ENCODE peak calls at places on chromosomes 3 and 15, in five cellular contexts. E is AG08395, O is ovary, X is LNCaP clone FGC, N is WTC11. U is an unnamed sample.

GRCh38 chr3:188468672-188469071 is 314.7 kb downstream of the LPP start:
- DNase-seq in E (no peak), O (peak), X (no peak), N (no peak), U (no peak)

GRCh38 chr3:46222435-46223161 is 14.5 kb upstream of the CCR1 start:
- DNase-seq in E (no peak), O (no peak), X (no peak), N (no peak), U (no peak)

GRCh38 chr15:52093539-52094502 is 18.8 kb downstream of the BCL2L10 start:
- DNase-seq in E (peak), O (peak), X (no peak), N (no peak), U (no peak)

GRCh38 chr3:123582315-123582714 is 2.5 kb downstream of the HACD2 start:
- DNase-seq in E (no peak), O (no peak), X (no peak), N (no peak), U (no peak)

GRCh38 chr15:31974154-31974794 is 56.0 kb upstream of the CHRNA7 start:
- DNase-seq in E (no peak), O (no peak), X (no peak), N (peak), U (no peak)

GRCh38 chr3:4993276-4994143 is 14.3 kb downstream of the BHLHE40 start:
- DNase-seq in E (no peak), O (no peak), X (no peak), N (no peak), U (no peak)

GRCh38 chr3:50604628-50605588 is 6.7 kb downstream of the CISH start:
- DNase-seq in E (no peak), O (peak), X (no peak), N (no peak), U (peak)

GRCh38 chr3:154972951-154973350 is 107.2 kb upstream of the MME start:
- DNase-seq in E (no peak), O (no peak), X (no peak), N (no peak), U (no peak)

GRCh38 chr3:142987080-142987700 is 14.2 kb upstream of the U2SURP start:
- DNase-seq in E (peak), O (no peak), X (no peak), N (no peak), U (no peak)

GRCh38 chr3:157174265-157174615 is 14.3 kb upstream of the CCNL1 start:
- DNase-seq in E (no peak), O (peak), X (no peak), N (no peak), U (peak)

GRCh38 chr3:102536479-102536878 is 101.7 kb downstream of the ZPLD1 start:
- DNase-seq in E (peak), O (no peak), X (peak), N (no peak), U (no peak)

GRCh38 chr15:99408236-99409096 is 157.2 kb downstream of the LRRC28 start:
- DNase-seq in E (peak), O (peak), X (no peak), N (no peak), U (no peak)

GRCh38 chr3:48543271-48543866 is 13.2 kb downstream of the PFKFB4 start:
- DNase-seq in E (peak), O (no peak), X (no peak), N (no peak), U (no peak)

GRCh38 chr15:99421172-99421656 is 144.6 kb upstream of the MEF2A start:
- DNase-seq in E (no peak), O (no peak), X (no peak), N (peak), U (peak)

GRCh38 chr3:194298331-194299227 is 52.5 kb downstream of the CPN2 start:
- DNase-seq in E (no peak), O (no peak), X (no peak), N (no peak), U (no peak)

GRCh38 chr3:33099701-33100100 is 2.8 kb upstream of the GLB1 start:
- DNase-seq in E (no peak), O (no peak), X (no peak), N (no peak), U (no peak)

GRCh38 chr3:150495149-150495548 is 51.1 kb downstream of the SERP1 start:
- DNase-seq in E (no peak), O (no peak), X (no peak), N (no peak), U (no peak)

GRCh38 chr3:148861277-148861869 is 3.7 kb upstream of the CPA3 start:
- DNase-seq in E (peak), O (no peak), X (peak), N (no peak), U (no peak)

GRCh38 chr15:78108300-78109084 is 16.1 kb downstream of the SH2D7 start:
- DNase-seq in E (peak), O (peak), X (peak), N (peak), U (peak)

GRCh38 chr15:74725241-74725774 is at the start of gene CYP1A1:
- DNase-seq in E (peak), O (no peak), X (peak), N (peak), U (peak)

GRCh38 chr15:91849749-91850161 is 3.8 kb upstream of the SLCO3A1 start:
- DNase-seq in E (peak), O (no peak), X (no peak), N (no peak), U (peak)

GRCh38 chr3:170117134-170117533 is 64.4 kb downstream of the PHC3 start:
- DNase-seq in E (no peak), O (no peak), X (no peak), N (no peak), U (no peak)

GRCh38 chr3:114709102-114709501 is 415.3 kb downstream of the TIGIT start:
- DNase-seq in E (no peak), O (no peak), X (no peak), N (no peak), U (peak)

GRCh38 chr15:65916664-65917406 is 47.5 kb downstream of the RAB11A start:
- DNase-seq in E (peak), O (peak), X (no peak), N (peak), U (peak)

GRCh38 chr3:72262707-72263106 is 477.8 kb upstream of the PROK2 start:
- DNase-seq in E (no peak), O (no peak), X (no peak), N (no peak), U (no peak)

GRCh38 chr15:31440754-31441298 is 114.2 kb downstream of the KLF13 start:
- DNase-seq in E (peak), O (peak), X (no peak), N (no peak), U (peak)

GRCh38 chr3:122912772-122913538 is 114.6 kb downstream of the SEMA5B start:
- DNase-seq in E (no peak), O (no peak), X (no peak), N (peak), U (no peak)

GRCh38 chr15:86647810-86648440 is 568.3 kb downstream of the AGBL1 start:
- DNase-seq in E (no peak), O (no peak), X (no peak), N (no peak), U (no peak)

GRCh38 chr3:22685598-22685997 is 517.5 kb upstream of the UBE2E2 start:
- DNase-seq in E (peak), O (no peak), X (no peak), N (no peak), U (no peak)

GRCh38 chr3:45567730-45568172 is 26.8 kb upstream of the LIMD1 start:
- DNase-seq in E (no peak), O (no peak), X (no peak), N (no peak), U (peak)

GRCh38 chr3:157091096-157091833 is 68.7 kb downstream of the CCNL1 start:
- DNase-seq in E (no peak), O (no peak), X (no peak), N (no peak), U (no peak)

GRCh38 chr3:128551872-128552271 is 58.9 kb upstream of the GATA2 start:
- DNase-seq in E (no peak), O (no peak), X (no peak), N (no peak), U (no peak)

U was measured in activated CD8-positive, alpha-beta T cell treated with anti-CD3 and anti-CD28 coated beads for 36 hours.